ENCODE peak calls at places on chromosomes 5 and 9, in six cellular contexts. One of them, this sample, is unnamed.

GRCh38 chr9:85258823-85259370 is 482.9 kb downstream of the AGTPBP1 start:
- DNase-seq in stimulated activated CD4-positive, alpha-beta T cell treated with anti-CD3 and anti-CD28 coated beads, Interleukin-4, amount 100 ng/mL, for 48 hours: peak; percentile 1
- DNase-seq in NCI-H2081: peak; percentile 66
- DNase-seq in adipocyte: peak; percentile 7
- DNase-seq in activated effector memory CD4-positive, alpha-beta T cell treated with Interleukin-2 at 50 U/mL for 16 hours: no peak
- DNase-seq in neural progenitor cell: peak; percentile 86
- DNase-seq in this sample: no peak

GRCh38 chr5:111153483-111153882 is 61.3 kb downstream of the WDR36 start:
- DNase-seq in stimulated activated CD4-positive, alpha-beta T cell treated with anti-CD3 and anti-CD28 coated beads, Interleukin-4, amount 100 ng/mL, for 48 hours: no peak
- DNase-seq in NCI-H2081: no peak
- DNase-seq in adipocyte: no peak
- DNase-seq in activated effector memory CD4-positive, alpha-beta T cell treated with Interleukin-2 at 50 U/mL for 16 hours: no peak
- DNase-seq in neural progenitor cell: no peak
- DNase-seq in this sample: no peak

GRCh38 chr5:159955056-159955624 is 38.9 kb downstream of the ADRA1B start:
- DNase-seq in stimulated activated CD4-positive, alpha-beta T cell treated with anti-CD3 and anti-CD28 coated beads, Interleukin-4, amount 100 ng/mL, for 48 hours: no peak
- DNase-seq in NCI-H2081: no peak
- DNase-seq in adipocyte: no peak
- DNase-seq in activated effector memory CD4-positive, alpha-beta T cell treated with Interleukin-2 at 50 U/mL for 16 hours: no peak
- DNase-seq in neural progenitor cell: no peak
- DNase-seq in this sample: no peak

GRCh38 chr9:107948601-107949000 is 459.0 kb upstream of the KLF4 start:
- DNase-seq in stimulated activated CD4-positive, alpha-beta T cell treated with anti-CD3 and anti-CD28 coated beads, Interleukin-4, amount 100 ng/mL, for 48 hours: no peak
- DNase-seq in NCI-H2081: no peak
- DNase-seq in adipocyte: no peak
- DNase-seq in activated effector memory CD4-positive, alpha-beta T cell treated with Interleukin-2 at 50 U/mL for 16 hours: no peak
- DNase-seq in neural progenitor cell: no peak
- DNase-seq in this sample: no peak

GRCh38 chr9:133782157-133783130 is 44.3 kb upstream of the SARDH start:
- DNase-seq in stimulated activated CD4-positive, alpha-beta T cell treated with anti-CD3 and anti-CD28 coated beads, Interleukin-4, amount 100 ng/mL, for 48 hours: peak; percentile 59
- DNase-seq in NCI-H2081: peak; percentile 63
- DNase-seq in adipocyte: peak; percentile 81
- DNase-seq in activated effector memory CD4-positive, alpha-beta T cell treated with Interleukin-2 at 50 U/mL for 16 hours: peak; percentile 47
- DNase-seq in neural progenitor cell: peak; percentile 89
- DNase-seq in this sample: peak; percentile 54

GRCh38 chr5:5983261-5983660 is 395.1 kb downstream of the MED10 start:
- DNase-seq in stimulated activated CD4-positive, alpha-beta T cell treated with anti-CD3 and anti-CD28 coated beads, Interleukin-4, amount 100 ng/mL, for 48 hours: no peak
- DNase-seq in NCI-H2081: no peak
- DNase-seq in adipocyte: no peak
- DNase-seq in activated effector memory CD4-positive, alpha-beta T cell treated with Interleukin-2 at 50 U/mL for 16 hours: no peak
- DNase-seq in neural progenitor cell: no peak
- DNase-seq in this sample: no peak

GRCh38 chr5:56575821-56576220 is 239.5 kb upstream of the MAP3K1 start:
- DNase-seq in stimulated activated CD4-positive, alpha-beta T cell treated with anti-CD3 and anti-CD28 coated beads, Interleukin-4, amount 100 ng/mL, for 48 hours: no peak
- DNase-seq in NCI-H2081: no peak
- DNase-seq in adipocyte: no peak
- DNase-seq in activated effector memory CD4-positive, alpha-beta T cell treated with Interleukin-2 at 50 U/mL for 16 hours: no peak
- DNase-seq in neural progenitor cell: no peak
- DNase-seq in this sample: no peak

GRCh38 chr5:144473650-144474049 is 303.0 kb downstream of the KCTD16 start:
- DNase-seq in stimulated activated CD4-positive, alpha-beta T cell treated with anti-CD3 and anti-CD28 coated beads, Interleukin-4, amount 100 ng/mL, for 48 hours: no peak
- DNase-seq in NCI-H2081: no peak
- DNase-seq in adipocyte: no peak
- DNase-seq in activated effector memory CD4-positive, alpha-beta T cell treated with Interleukin-2 at 50 U/mL for 16 hours: no peak
- DNase-seq in neural progenitor cell: no peak
- DNase-seq in this sample: no peak

GRCh38 chr5:120533581-120533980 is 69.5 kb downstream of the PRR16 start:
- DNase-seq in stimulated activated CD4-positive, alpha-beta T cell treated with anti-CD3 and anti-CD28 coated beads, Interleukin-4, amount 100 ng/mL, for 48 hours: no peak
- DNase-seq in NCI-H2081: no peak
- DNase-seq in adipocyte: peak; percentile 40
- DNase-seq in activated effector memory CD4-positive, alpha-beta T cell treated with Interleukin-2 at 50 U/mL for 16 hours: no peak
- DNase-seq in neural progenitor cell: no peak
- DNase-seq in this sample: no peak